ENCODE peak calls at places on chromosomes 11 and 22, in ten cellular contexts. Q is OCI-LY7, J is upper lobe of right lung, Z is BE2C, L is astrocyte of the spinal cord, M is epithelial cell of esophagus, Y is left ventricle myocardium inferior, V is psoas muscle, E is endothelial cell of umbilical vein, F is HFF-Myc. W is an unnamed sample.

GRCh38 chr11:134480129-134480652 is 68.1 kb upstream of the B3GAT1 start:
- DNase-seq in Y (no peak), F (no peak), E (no peak), L (no peak), Q (no peak), V (no peak), Z (no peak), M (no peak), J (peak), W (no peak)

GRCh38 chr11:34223021-34223813 is 117.8 kb downstream of the NAT10 start:
- DNase-seq in V (peak), L (peak), Q (no peak), M (no peak), Y (peak), Z (no peak), J (no peak), F (no peak), E (no peak), W (peak)

GRCh38 chr22:23501708-23502107 is 78.4 kb downstream of the IGLL1 start:
- DNase-seq in M (no peak), J (peak), E (no peak), F (no peak), Q (no peak), Z (no peak), L (no peak), Y (no peak), V (no peak), W (no peak)

GRCh38 chr11:10752486-10752885 is 1.4 kb downstream of the CTR9 start:
- DNase-seq in E (no peak), M (no peak), J (no peak), Q (no peak), Y (no peak), Z (no peak), F (no peak), V (no peak), L (no peak), W (no peak)

GRCh38 chr11:119144825-119145476 is 3.9 kb upstream of the ABCG4 start:
- DNase-seq in F (peak), E (peak), V (peak), Q (peak), Y (peak), M (peak), L (peak), J (peak), Z (peak), W (peak)

GRCh38 chr11:68741536-68741935 is 9.8 kb downstream of the TESMIN start:
- DNase-seq in V (no peak), Z (no peak), L (no peak), E (no peak), M (no peak), Q (no peak), F (no peak), J (no peak), Y (no peak), W (no peak)

GRCh38 chr22:43240614-43241013 is 53.7 kb upstream of the TTLL12 start:
- DNase-seq in M (no peak), L (no peak), F (no peak), V (no peak), E (no peak), Z (no peak), J (no peak), Y (no peak), Q (no peak), W (no peak)

GRCh38 chr11:115222218-115222862 is 281.9 kb downstream of the CADM1 start:
- DNase-seq in F (peak), L (peak), Y (no peak), V (no peak), Z (no peak), Q (peak), E (peak), M (peak), J (no peak), W (peak)

GRCh38 chr11:61390161-61390560 is 2.2 kb upstream of the TMEM216 start:
- DNase-seq in Z (no peak), E (no peak), Y (no peak), M (no peak), J (no peak), V (no peak), L (no peak), F (no peak), Q (no peak), W (peak)

GRCh38 chr11:61378713-61379313 is 13.6 kb upstream of the TMEM216 start:
- DNase-seq in J (peak), F (peak), L (peak), E (no peak), V (no peak), Y (no peak), M (peak), Z (no peak), Q (no peak), W (peak)

GRCh38 chr11:61380914-61381313 is 11.5 kb upstream of the TMEM216 start:
- DNase-seq in J (no peak), M (no peak), Z (no peak), Q (no peak), F (no peak), Y (no peak), L (no peak), E (no peak), V (no peak), W (no peak)

DNA sequence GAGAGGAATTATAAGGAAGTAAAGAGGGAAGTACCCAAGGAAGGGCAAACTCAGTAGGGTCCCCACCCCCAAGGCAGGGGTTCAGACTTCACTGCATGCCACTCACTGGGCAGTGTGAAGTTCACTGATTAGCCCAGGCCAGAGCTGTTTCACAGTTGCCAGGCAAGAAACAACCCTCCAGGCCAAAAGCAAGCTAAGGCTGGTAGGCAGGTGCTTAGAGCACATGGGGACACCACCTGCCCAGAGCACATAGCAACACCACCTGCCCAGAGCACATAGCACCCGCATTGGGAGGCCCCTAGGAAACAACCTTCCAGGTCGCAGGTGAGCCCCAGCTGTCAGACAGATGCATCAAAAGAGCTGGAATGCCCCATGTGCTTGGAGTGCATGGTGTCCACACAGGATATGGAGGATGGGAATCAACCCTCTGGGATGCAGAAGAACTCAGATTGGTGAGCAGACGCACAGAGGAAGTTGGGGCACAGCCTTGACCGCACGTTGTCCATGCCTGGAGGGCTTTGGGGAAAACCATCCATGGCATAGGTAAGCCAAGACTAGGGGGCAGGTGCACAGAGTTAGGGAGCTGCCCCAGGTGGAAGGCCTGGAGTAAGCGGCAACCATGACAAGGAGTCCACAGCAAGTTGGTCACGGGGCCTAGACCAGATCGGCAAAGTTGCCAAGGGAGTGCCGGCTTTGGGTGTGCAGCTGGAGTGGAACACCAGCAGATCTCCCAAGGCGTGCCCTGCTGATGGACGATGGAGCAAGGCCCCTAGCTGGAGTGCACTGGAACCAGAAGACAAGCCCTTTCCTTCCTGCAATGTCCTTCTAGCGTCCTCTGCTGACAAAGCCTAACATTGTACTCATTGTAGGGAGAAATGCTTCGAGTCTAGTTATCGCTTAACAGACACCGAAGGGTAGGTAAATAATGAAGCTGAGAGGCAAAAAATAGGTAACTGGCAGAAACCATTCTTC is 7.8 kb upstream of the TMEM216 start:
- DNase-seq in F (no peak), Y (no peak), Q (peak), L (no peak), E (peak), Z (peak), M (peak), J (peak), V (no peak), W (no peak)
- TF ChIP-seq CTCF in F (peak), Y (no peak), Q (no peak), L (peak), E (peak), Z (peak), M (peak), J (no peak), V (no peak), W (peak)

GRCh38 chr11:129573161-129573560 is 197.5 kb downstream of the BARX2 start:
- DNase-seq in Z (no peak), J (no peak), V (no peak), L (no peak), Y (no peak), E (no peak), F (no peak), Q (no peak), M (no peak), W (no peak)
- H3K4me3 ChIP-seq in Z (no peak), J (no peak), V (no peak), L (no peak), Y (no peak), E (no peak), F (no peak), Q (no peak), M (no peak), W (no peak)

GRCh38 chr11:103338621-103339484 is 229.6 kb downstream of the DYNC2H1 start:
- DNase-seq in V (no peak), Y (no peak), Q (no peak), M (peak), L (peak), F (peak), Z (peak), E (peak), J (no peak), W (peak)
- TF ChIP-seq CTCF in V (no peak), Y (no peak), Q (no peak), M (peak), L (peak), F (no peak), Z (peak), E (peak), J (no peak), W (no peak)

GRCh38 chr11:95147364-95147905 is 57.8 kb downstream of the ENDOD1 start:
- DNase-seq in M (peak), J (no peak), V (no peak), L (peak), Z (peak), E (peak), Y (no peak), F (peak), Q (no peak), W (peak)

GRCh38 chr11:95150977-95151684 is 61.5 kb downstream of the ENDOD1 start:
- DNase-seq in F (peak), E (peak), L (peak), Y (peak), V (peak), Q (peak), J (peak), Z (peak), M (peak), W (peak)

GRCh38 chr11:95148938-95149337 is 59.3 kb downstream of the ENDOD1 start:
- DNase-seq in M (no peak), Q (no peak), Z (no peak), E (no peak), F (no peak), V (no peak), Y (no peak), J (no peak), L (no peak), W (no peak)

GRCh38 chr11:95148421-95148820 is 58.8 kb downstream of the ENDOD1 start:
- DNase-seq in V (no peak), Y (no peak), L (no peak), E (no peak), F (no peak), Z (no peak), Q (no peak), J (no peak), M (no peak), W (peak)

GRCh38 chr11:95149659-95150294 is 60.1 kb downstream of the ENDOD1 start:
- DNase-seq in E (peak), V (peak), L (peak), J (no peak), F (no peak), Z (no peak), M (peak), Y (peak), Q (no peak), W (no peak)
- H3K4me3 ChIP-seq in E (no peak), V (peak), L (no peak), J (peak), F (no peak), Z (no peak), M (peak), Y (peak), Q (no peak), W (no peak)

DNA sequence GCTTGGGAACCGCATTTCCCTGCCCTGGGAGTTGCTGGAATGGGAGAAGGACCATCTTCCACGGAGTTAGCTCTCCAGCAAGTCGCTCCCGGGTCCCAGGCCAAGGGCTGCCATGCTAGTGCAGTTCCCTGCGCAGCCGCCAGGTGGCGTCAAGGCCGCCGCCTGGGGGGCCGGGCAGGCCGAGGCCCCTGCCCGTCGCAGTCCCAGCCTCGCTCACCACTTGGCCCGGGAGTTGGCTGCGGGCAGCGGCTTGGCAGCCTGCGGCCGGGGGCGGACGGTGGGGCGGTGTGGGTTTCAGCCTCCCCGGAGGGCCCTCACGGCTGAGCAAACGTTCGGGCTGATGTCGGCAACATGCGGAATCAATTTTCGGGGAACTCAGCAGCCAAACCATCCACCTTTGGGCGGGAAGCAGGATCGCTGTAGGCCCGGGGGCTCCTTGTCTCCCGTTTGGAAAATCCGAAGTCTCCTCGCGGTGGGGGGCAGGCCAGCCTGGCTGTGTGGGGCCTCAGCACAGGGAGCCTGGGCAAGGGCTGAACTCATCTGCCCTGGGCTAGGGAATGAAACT is 415.1 kb downstream of the SOX6 start:
- DNase-seq in L (peak), F (peak), Y (peak), M (peak), J (no peak), Z (no peak), Q (no peak), V (peak), E (peak), W (peak)
- TF ChIP-seq CTCF in L (peak), F (peak), Y (peak), M (peak), J (peak), Z (peak), Q (peak), V (peak), E (peak), W (peak)

GRCh38 chr22:30310881-30311771 is 15.6 kb downstream of the TBC1D10A start:
- DNase-seq in J (peak), F (no peak), E (no peak), Z (no peak), M (no peak), Q (no peak), L (no peak), V (no peak), Y (peak), W (peak)
- H3K4me3 ChIP-seq in J (no peak), F (no peak), E (no peak), Z (no peak), M (no peak), Q (no peak), L (no peak), V (no peak), Y (peak), W (no peak)

GRCh38 chr11:5232150-5232549 is 2.1 kb downstream of the HBD start:
- DNase-seq in M (no peak), Z (no peak), Q (no peak), E (no peak), L (no peak), F (no peak), V (no peak), Y (no peak), J (no peak), W (no peak)
- TF ChIP-seq CTCF in M (no peak), Z (no peak), Q (no peak), E (no peak), L (no peak), F (no peak), V (no peak), Y (no peak), J (no peak), W (no peak)

W was measured in foreskin fibroblast.